ENCODE peak calls at places on chromosomes 11 and 22, in seven cellular contexts. Z is endodermal cell; U is mesendoderm; C is body of pancreas; K is endothelial cell of umbilical vein; A is CD8-positive, alpha-beta memory T cell; R is IMR-90. F is an unnamed sample.

GRCh38 chr11:65648997-65649491 is 11.1 kb downstream of the SIPA1 start:
- DNase-seq in U (no peak), R (no peak), A (peak; percentile 38), K (no peak), C (no peak), Z (peak; percentile 44), F (no peak)

GRCh38 chr11:134443246-134443645 is 31.2 kb upstream of the B3GAT1 start:
- DNase-seq in C (no peak), U (no peak), R (no peak), K (no peak), Z (no peak), A (no peak), F (no peak)

GRCh38 chr11:73461335-73461840 is 85.2 kb downstream of the RELT start:
- DNase-seq in C (no peak), A (no peak), U (no peak), K (no peak), Z (no peak), R (peak; percentile 13), F (no peak)

GRCh38 chr11:66685276-66686099 is 7.8 kb upstream of the RBM4B start:
- DNase-seq in U (no peak), A (no peak), K (no peak), C (no peak), Z (no peak), R (no peak), F (no peak)

GRCh38 chr11:120839846-120840402 is 184.0 kb upstream of the TBCEL start:
- DNase-seq in A (no peak), K (no peak), R (no peak), Z (no peak), U (no peak), C (no peak), F (no peak)

GRCh38 chr22:48719978-48720661 is 1107.6 kb downstream of the BRD1 start:
- DNase-seq in R (no peak), U (peak; percentile 44), Z (peak; percentile 83), A (peak; percentile 28), K (no peak), C (no peak), F (peak; percentile 17)

GRCh38 chr22:44925465-44926123 is 84.2 kb downstream of the PHF21B start:
- DNase-seq in R (no peak), K (no peak), U (no peak), A (no peak), Z (no peak), C (no peak), F (peak; percentile 34)

GRCh38 chr11:121681536-121681935 is 228.8 kb upstream of the SORL1-AS1 start:
- DNase-seq in U (no peak), A (no peak), R (peak; percentile 40), C (no peak), Z (no peak), K (no peak), F (no peak)

GRCh38 chr11:18065572-18065971 is 19.5 kb upstream of the TPH1 start:
- DNase-seq in K (no peak), R (no peak), Z (no peak), A (no peak), U (no peak), C (no peak), F (no peak)

GRCh38 chr11:1779034-1779805 is 15.5 kb upstream of the CTSD start:
- DNase-seq in K (no peak), A (no peak), U (no peak), R (no peak), Z (no peak), C (no peak), F (no peak)

GRCh38 chr11:1772270-1773130 is 8.8 kb upstream of the CTSD start:
- DNase-seq in Z (peak; percentile 88), R (peak; percentile 91), C (peak; percentile 41), K (peak; percentile 68), U (peak; percentile 90), A (peak; percentile 73), F (peak; percentile 52)

GRCh38 chr22:24418786-24419479 is 8.5 kb upstream of the ADORA2A start:
- DNase-seq in A (no peak), Z (peak; percentile 53), R (no peak), C (no peak), K (no peak), U (no peak), F (no peak)

GRCh38 chr11:63762662-63763505 is 5.7 kb downstream of the ZFTA start:
- DNase-seq in C (peak; percentile 43), R (no peak), K (peak; percentile 20), A (no peak), Z (peak; percentile 85), U (peak; percentile 80), F (peak; percentile 71)

GRCh38 chr11:63760487-63761079 is 8.0 kb downstream of the ZFTA start:
- DNase-seq in R (no peak), U (no peak), K (no peak), C (no peak), Z (peak; percentile 52), A (no peak), F (no peak)

GRCh38 chr11:63761173-63761572 is 7.4 kb downstream of the ZFTA start:
- DNase-seq in Z (peak; percentile 92), C (no peak), U (peak; percentile 82), K (no peak), A (no peak), R (no peak), F (no peak)

GRCh38 chr11:63763506-63764200 is 4.9 kb downstream of the ZFTA start:
- DNase-seq in R (no peak), C (peak; percentile 17), A (no peak), K (peak; percentile 21), U (peak; percentile 88), Z (peak; percentile 91), F (no peak)

GRCh38 chr11:63761870-63762661 is 6.5 kb downstream of the ZFTA start:
- DNase-seq in Z (peak; percentile 95), K (no peak), R (no peak), U (peak; percentile 95), C (no peak), A (no peak), F (no peak)
- H3K4me3 ChIP-seq in Z (peak overlapping the region; percentile 82), K (no peak overlapping the region), R (no peak overlapping the region), U (peak overlapping the region; percentile 90), C (no peak overlapping the region), A (no peak overlapping the region), F (peak overlapping the region; percentile 71)

DNA sequence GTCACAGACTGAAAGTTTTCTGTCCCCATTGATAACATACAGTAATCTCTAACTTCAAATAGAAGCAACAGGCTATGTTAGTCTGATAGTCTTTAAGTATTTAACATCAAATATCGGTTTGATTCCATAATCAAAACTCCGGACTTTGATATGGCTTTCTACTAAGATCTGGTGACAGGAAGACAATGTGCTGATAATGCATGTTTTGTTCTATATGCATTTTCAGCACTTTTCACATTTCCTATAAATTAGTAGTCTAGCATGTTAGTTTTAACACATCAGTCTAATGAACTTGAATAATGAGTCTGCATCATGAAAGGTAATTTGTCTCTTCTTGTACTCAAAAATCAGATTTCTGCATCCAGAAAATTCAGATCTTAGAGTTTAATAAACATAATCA is 252.7 kb downstream of the SBF2 start:
- DNase-seq in U (no peak), K (no peak), A (no peak), R (no peak), C (no peak), Z (no peak), F (no peak)
- H3K27ac ChIP-seq in U (no peak overlapping the region), K (no peak overlapping the region), A (no peak overlapping the region), R (no peak overlapping the region), C (no peak overlapping the region), Z (no peak overlapping the region), F (no peak overlapping the region)

GRCh38 chr11:101566626-101567025 is 17.2 kb downstream of the TRPC6 start:
- DNase-seq in R (no peak), K (no peak), Z (no peak), A (no peak), U (no peak), C (no peak), F (no peak)
- H3K4me3 ChIP-seq in R (no peak overlapping the region), K (no peak overlapping the region), Z (no peak overlapping the region), A (no peak overlapping the region), U (no peak overlapping the region), C (no peak overlapping the region), F (no peak overlapping the region)

GRCh38 chr11:118095967-118096367 is 9.2 kb upstream of the SMIM35 start:
- DNase-seq in K (no peak), U (no peak), R (no peak), C (no peak), Z (no peak), A (no peak), F (no peak)
- H3K27ac ChIP-seq in K (no peak overlapping the region), U (no peak overlapping the region), R (no peak overlapping the region), C (no peak overlapping the region), Z (no peak overlapping the region), A (no peak overlapping the region), F (no peak overlapping the region)